ENCODE peak calls at places on chromosomes 1 and 21, in five cellular contexts. P, H, N, Y and K are unnamed samples.
A peak's percentile ranks its signal among the peaks of the same experiment; 100 is the strongest.

GRCh38 chr21:22827422-22827821 is 1829.2 kb downstream of the NCAM2 start:
- DNase-seq in P (no peak), Y (no peak), H (no peak), N (no peak), K (no peak)

GRCh38 chr1:15168479-15168878 is 14.9 kb downstream of the TMEM51 start:
- DNase-seq in Y (no peak), P (peak; percentile 91), N (no peak), H (no peak), K (peak; percentile 86)

GRCh38 chr1:151851886-151852285 is 1.6 kb downstream of the THEM5 start:
- DNase-seq in P (no peak), N (no peak), H (no peak), Y (no peak), K (no peak)

GRCh38 chr1:25631750-25632495 is 15.3 kb downstream of the MAN1C1 start:
- DNase-seq in Y (no peak), N (no peak), H (no peak), P (no peak), K (no peak)

GRCh38 chr1:9865745-9866144 is 42.0 kb upstream of the CLSTN1 start:
- DNase-seq in Y (no peak), H (no peak), N (no peak), P (no peak), K (no peak)

GRCh38 chr1:110687244-110687643 is 12.5 kb upstream of the KCNA3 start:
- DNase-seq in H (no peak), Y (no peak), N (no peak), P (no peak), K (peak; percentile 4)

GRCh38 chr1:240101737-240102136 is 10.1 kb downstream of the FMN2 start:
- DNase-seq in H (no peak), P (peak; percentile 27), Y (no peak), N (no peak), K (no peak)

GRCh38 chr1:224825525-224826000 is 103.9 kb upstream of the DNAH14 start:
- DNase-seq in P (no peak), H (no peak), N (no peak), Y (no peak), K (no peak)

GRCh38 chr21:42006765-42007164 is 3.4 kb downstream of the ZBTB21 start:
- DNase-seq in Y (no peak), P (no peak), H (no peak), N (no peak), K (no peak)

GRCh38 chr21:44989943-44990780 is 50.3 kb downstream of the SLX9 start:
- DNase-seq in P (no peak), Y (no peak), H (no peak), N (no peak), K (no peak)

GRCh38 chr1:190205713-190206112 is 272.0 kb downstream of the BRINP3 start:
- DNase-seq in H (no peak), N (no peak), P (peak; percentile 53), Y (no peak), K (peak; percentile 11)

GRCh38 chr1:188489336-188490112 is 1660.8 kb downstream of the PLA2G4A start:
- DNase-seq in Y (no peak), H (no peak), N (no peak), P (peak; percentile 42), K (no peak)

GRCh38 chr1:204286841-204287387 is 72.8 kb downstream of the PLEKHA6 start:
- DNase-seq in N (peak; percentile 19), Y (no peak), H (peak; percentile 59), P (no peak), K (no peak)

GRCh38 chr1:77975386-77975785 is 3.5 kb downstream of the FUBP1 start:
- DNase-seq in P (peak; percentile 39), H (no peak), Y (no peak), N (no peak), K (no peak)

GRCh38 chr1:61183471-61184034 is 101.2 kb downstream of the NFIA start:
- DNase-seq in N (no peak), Y (no peak), H (peak; percentile 47), P (peak; percentile 58), K (no peak)

GRCh38 chr1:53182111-53182593 is 14.5 kb upstream of the CPT2 start:
- DNase-seq in N (peak; percentile 74), H (peak; percentile 88), P (peak; percentile 77), Y (peak; percentile 75), K (no peak)

GRCh38 chr1:58573705-58574591 is 3.1 kb downstream of the TACSTD2 start:
- DNase-seq in N (no peak), H (peak; percentile 42), P (no peak), Y (no peak), K (no peak)

GRCh38 chr1:200890818-200891773 is 3.6 kb upstream of the INAVA start:
- DNase-seq in P (peak; percentile 47), H (no peak), Y (peak; percentile 27), N (no peak), K (no peak)

GRCh38 chr1:2044510-2045319 is 5.5 kb upstream of the PRKCZ start:
- DNase-seq in H (peak; percentile 63), P (peak; percentile 17), N (peak; percentile 76), Y (peak; percentile 63), K (no peak)

GRCh38 chr1:45953934-45954333 is 150.5 kb downstream of the MAST2 start:
- DNase-seq in Y (no peak), N (no peak), H (no peak), P (peak; percentile 36), K (no peak)

GRCh38 chr1:86695400-86695799 is 9.0 kb upstream of the SH3GLB1 start:
- DNase-seq in Y (no peak), H (no peak), N (no peak), P (peak; percentile 30), K (no peak)

GRCh38 chr1:16913616-16913865 is 8.2 kb upstream of the CROCC start:
- DNase-seq in Y (no peak), N (no peak), P (no peak), H (no peak), K (no peak)

GRCh38 chr21:41858466-41859296 is 20.5 kb downstream of the PRDM15 start:
- DNase-seq in P (no peak), N (no peak), H (no peak), Y (no peak), K (no peak)

GRCh38 chr1:67652800-67653199 is 32.2 kb upstream of the GADD45A start:
- DNase-seq in P (peak; percentile 74), Y (no peak), N (no peak), H (no peak), K (peak; percentile 79)

GRCh38 chr1:32351859-32352745 is 10.2 kb downstream of the FAM229A start:
- DNase-seq in H (peak; percentile 56), N (no peak), P (peak; percentile 44), Y (peak; percentile 67), K (no peak)

GRCh38 chr1:192550922-192551534 is 24.5 kb upstream of the RGS1 start:
- DNase-seq in P (peak; percentile 92), H (no peak), Y (no peak), N (no peak), K (no peak)

GRCh38 chr1:184034761-184035379 is 2.7 kb downstream of the COLGALT2 start:
- DNase-seq in N (no peak), Y (no peak), P (no peak), H (no peak), K (no peak)

GRCh38 chr1:213201380-213202155 is 150.5 kb downstream of the RPS6KC1 start:
- DNase-seq in Y (no peak), N (no peak), P (peak; percentile 24), H (no peak), K (no peak)

GRCh38 chr1:39575191-39576015 is 1.2 kb downstream of the PABPC4 start:
- DNase-seq in H (peak; percentile 50), P (peak; percentile 61), Y (peak; percentile 69), N (peak; percentile 16), K (no peak)

GRCh38 chr1:37448185-37448584 is 26.2 kb upstream of the ZC3H12A start:
- DNase-seq in N (no peak), H (no peak), Y (no peak), P (no peak), K (no peak)
- TF ChIP-seq CTCF in N (no peak), H (no peak), Y (no peak), P (no peak), K (no peak)

GRCh38 chr1:76303348-76303712 is 228.8 kb downstream of the ST6GALNAC3 start:
- DNase-seq in P (no peak), N (no peak), H (no peak), Y (no peak), K (no peak)
- TF ChIP-seq CTCF in P (no peak), N (no peak), H (no peak), Y (no peak), K (no peak)

DNA sequence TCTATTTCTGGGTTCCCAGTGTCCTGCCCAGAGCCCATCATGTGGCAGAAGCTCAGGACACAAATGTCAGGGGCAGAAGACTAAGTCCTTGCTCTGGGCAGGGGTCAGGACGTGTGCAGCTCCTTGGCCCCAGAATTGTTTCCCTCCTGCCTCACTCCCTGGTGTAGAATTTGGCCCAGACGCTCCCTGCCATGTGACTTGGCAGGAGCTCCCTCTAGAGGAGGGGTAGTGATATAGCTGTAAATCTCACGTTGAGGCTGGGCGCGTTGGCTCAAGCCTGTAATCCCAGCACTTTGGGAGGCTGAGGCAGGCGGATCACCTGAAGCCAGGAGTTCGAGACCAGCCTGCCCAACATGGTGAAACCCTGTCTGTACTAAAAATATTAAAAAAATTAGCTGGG is 91.2 kb downstream of the UBIAD1 start:
- DNase-seq in N (no peak), P (no peak), H (no peak), Y (no peak), K (no peak)
- TF ChIP-seq CTCF in N (no peak), P (no peak), H (no peak), Y (no peak), K (no peak)

GRCh38 chr1:20666804-20667203 is 5.6 kb upstream of the DDOST start:
- DNase-seq in Y (no peak), N (no peak), P (no peak), H (no peak), K (no peak)
- TF ChIP-seq CTCF in Y (no peak), N (no peak), P (no peak), H (no peak), K (no peak)

GRCh38 chr1:227789881-227790400 is 25.5 kb upstream of the PRSS38 start:
- DNase-seq in P (no peak), N (no peak), H (no peak), Y (no peak), K (no peak)
- TF ChIP-seq CTCF in P (no peak), N (no peak), H (no peak), Y (no peak), K (no peak)

DNA sequence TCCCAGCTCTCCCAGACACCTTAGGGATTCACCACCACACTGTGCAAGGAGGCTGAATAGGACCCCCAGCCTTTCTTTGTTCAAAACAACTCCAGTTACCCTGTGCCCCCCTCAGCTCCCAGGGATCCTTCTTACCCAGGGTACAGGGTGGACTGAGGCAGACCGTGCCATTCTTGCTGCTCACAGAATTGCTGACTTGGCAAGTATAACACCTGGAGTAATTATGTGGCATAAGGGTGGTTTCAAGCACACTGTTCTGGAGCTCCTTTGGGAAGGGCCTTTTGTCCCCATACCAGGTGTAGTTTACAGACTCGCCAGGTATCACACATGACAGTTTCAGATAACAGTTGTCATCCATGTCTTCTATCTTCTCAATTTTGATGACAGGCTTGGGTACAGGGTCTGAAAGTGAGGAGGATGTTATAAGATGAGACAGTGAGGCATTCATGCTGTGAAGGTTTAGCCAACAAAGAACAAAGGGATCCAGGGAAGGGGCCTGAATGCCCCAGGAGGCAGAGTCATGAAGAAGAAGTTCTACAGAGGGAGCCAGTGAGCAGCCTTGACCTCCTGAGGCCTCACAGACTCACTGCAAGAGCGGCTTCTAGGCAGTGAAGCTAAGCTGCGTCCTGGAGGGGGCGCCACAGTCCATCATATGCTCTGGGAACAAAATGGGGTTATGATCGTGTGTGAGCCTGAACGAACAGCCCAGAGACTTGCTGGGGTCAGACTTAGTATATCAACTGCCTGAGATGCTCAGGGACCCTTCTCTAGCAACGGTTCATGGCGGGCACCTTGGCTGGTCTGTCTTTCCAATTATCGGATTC is 30.3 kb downstream of the CD48 start:
- DNase-seq in H (peak; percentile 57), P (peak; percentile 14), N (peak; percentile 81), Y (no peak), K (no peak)
- TF ChIP-seq CTCF in H (peak; percentile 50), P (peak; percentile 40), N (peak; percentile 82), Y (peak; percentile 35), K (no peak)